ENCODE peak calls at places on chromosome 1, in six cellular contexts. Q is HCT116, G is GM23338, C is spleen, H is K562, A is HL-60. E is an unnamed sample.

GRCh38 chr1:176208034-176208433 is 948 bp upstream of the COP1 start:
- DNase-seq in Q (no peak), G (peak), C (peak), H (no peak), A (no peak), E (no peak)

GRCh38 chr1:1069061-1069710 is 4.9 kb downstream of the RNF223 start:
- DNase-seq in Q (peak), G (peak), C (peak), H (peak), A (peak), E (peak)

GRCh38 chr1:50251592-50252165 is 143.0 kb downstream of the ELAVL4 start:
- DNase-seq in Q (no peak), G (peak), C (peak), H (no peak), A (no peak), E (no peak)

GRCh38 chr1:201624741-201625646 is 86.1 kb downstream of the NAV1 start:
- DNase-seq in Q (no peak), G (no peak), C (no peak), H (no peak), A (no peak), E (no peak)

GRCh38 chr1:46659307-46659870 is 8.8 kb downstream of the ATPAF1 start:
- DNase-seq in Q (no peak), G (no peak), C (no peak), H (no peak), A (no peak), E (no peak)

GRCh38 chr1:225482489-225482950 is 54.7 kb upstream of the LBR start:
- DNase-seq in Q (no peak), G (no peak), C (no peak), H (no peak), A (no peak), E (no peak)

GRCh38 chr1:239854956-239855355 is 236.7 kb upstream of the FMN2 start:
- DNase-seq in Q (no peak), G (no peak), C (no peak), H (no peak), A (no peak), E (no peak)

GRCh38 chr1:156430305-156430704 is 61.3 kb downstream of the RHBG start:
- DNase-seq in Q (no peak), G (peak), C (no peak), H (no peak), A (no peak), E (no peak)

GRCh38 chr1:184289825-184290550 is 96.8 kb upstream of the C1orf21 start:
- DNase-seq in Q (peak), G (peak), C (no peak), H (no peak), A (no peak), E (no peak)

GRCh38 chr1:200438911-200439310 is 29.1 kb upstream of the ZNF281 start:
- DNase-seq in Q (no peak), G (no peak), C (no peak), H (no peak), A (no peak), E (no peak)

GRCh38 chr1:67713071-67713806 is 28.2 kb downstream of the GADD45A start:
- DNase-seq in Q (peak), G (no peak), C (no peak), H (peak), A (no peak), E (peak)

GRCh38 chr1:168488153-168488552 is 55.6 kb downstream of the XCL2 start:
- DNase-seq in Q (no peak), G (no peak), C (no peak), H (no peak), A (peak), E (peak)

GRCh38 chr1:19327736-19328135 is 15.6 kb downstream of the SLC66A1 start:
- DNase-seq in Q (no peak), G (no peak), C (no peak), H (no peak), A (no peak), E (no peak)

GRCh38 chr1:200488375-200489165 is 78.7 kb upstream of the ZNF281 start:
- DNase-seq in Q (peak), G (peak), C (no peak), H (peak), A (peak), E (peak)

GRCh38 chr1:208264469-208265126 is 20.4 kb upstream of the PLXNA2 start:
- DNase-seq in Q (no peak), G (no peak), C (no peak), H (no peak), A (no peak), E (no peak)

GRCh38 chr1:50666849-50667248 is 243.6 kb upstream of the DMRTA2 start:
- DNase-seq in Q (no peak), G (peak), C (no peak), H (no peak), A (no peak), E (no peak)

GRCh38 chr1:41175546-41175945 is 66.6 kb downstream of the SCMH1 start:
- DNase-seq in Q (no peak), G (no peak), C (no peak), H (no peak), A (no peak), E (no peak)

GRCh38 chr1:212699839-212700596 is at the start of gene BATF3:
- DNase-seq in Q (no peak), G (peak), C (peak), H (no peak), A (no peak), E (peak)

GRCh38 chr1:12016182-12016581 is 3.1 kb upstream of the MIIP start:
- DNase-seq in Q (no peak), G (no peak), C (no peak), H (no peak), A (no peak), E (no peak)

GRCh38 chr1:153649867-153650235 is 8.7 kb upstream of the SNAPIN start:
- DNase-seq in Q (no peak), G (no peak), C (no peak), H (no peak), A (no peak), E (peak)

GRCh38 chr1:153646672-153647374 is 11.7 kb upstream of the SNAPIN start:
- DNase-seq in Q (no peak), G (no peak), C (no peak), H (no peak), A (peak), E (no peak)

GRCh38 chr1:153649137-153649866 is 9.2 kb upstream of the SNAPIN start:
- DNase-seq in Q (no peak), G (no peak), C (no peak), H (peak), A (no peak), E (peak)

GRCh38 chr1:153647375-153647714 is 11.2 kb upstream of the SNAPIN start:
- DNase-seq in Q (no peak), G (peak), C (no peak), H (no peak), A (no peak), E (no peak)

DNA sequence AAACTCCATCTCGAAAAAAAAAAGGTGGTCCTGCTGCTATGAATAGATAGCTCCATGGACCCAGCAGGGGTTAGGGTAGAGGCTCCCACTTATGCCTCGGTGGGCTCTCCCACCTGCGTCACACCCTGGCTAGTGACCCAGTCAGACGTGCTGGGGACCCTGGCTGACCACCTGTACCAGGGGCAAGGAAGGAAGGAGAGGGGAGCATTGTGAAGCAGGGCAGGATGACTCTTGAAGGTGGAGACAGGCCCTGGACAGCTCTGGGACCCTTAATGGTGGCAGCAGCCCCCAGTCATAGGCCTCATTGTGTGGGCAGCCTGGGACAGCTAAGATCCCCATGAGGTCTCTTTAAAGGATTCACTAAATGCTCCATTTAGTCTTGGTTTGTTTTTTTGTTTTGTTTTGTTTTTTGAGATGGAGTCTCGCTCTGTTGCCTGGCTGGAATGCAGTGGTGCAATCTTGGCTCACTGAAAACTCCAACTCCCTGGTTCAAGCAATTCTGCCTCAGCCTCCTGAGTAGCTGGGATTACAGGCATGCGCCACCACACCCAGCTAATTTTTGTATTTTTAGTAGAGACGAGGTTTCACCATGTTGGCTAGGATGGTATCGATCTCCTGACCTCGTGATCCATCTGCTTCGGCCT is 10.4 kb upstream of the SNAPIN start:
- DNase-seq in Q (no peak), G (no peak), C (no peak), H (no peak), A (no peak), E (no peak)
- TF ChIP-seq POLR2AphosphoS5 in Q (peak), G (peak), C (peak), H (no peak), A (no peak), E (no peak)

GRCh38 chr1:98325646-98326441 is 335.7 kb upstream of the SNX7 start:
- DNase-seq in Q (peak), G (no peak), C (no peak), H (no peak), A (no peak), E (peak)

GRCh38 chr1:98321191-98321590 is 340.3 kb upstream of the SNX7 start:
- DNase-seq in Q (no peak), G (no peak), C (no peak), H (no peak), A (no peak), E (no peak)

GRCh38 chr1:98323396-98323795 is 338.1 kb upstream of the SNX7 start:
- DNase-seq in Q (peak), G (no peak), C (no peak), H (no peak), A (peak), E (no peak)

GRCh38 chr1:98323906-98324358 is 337.6 kb upstream of the SNX7 start:
- DNase-seq in Q (peak), G (peak), C (no peak), H (no peak), A (peak), E (peak)

DNA sequence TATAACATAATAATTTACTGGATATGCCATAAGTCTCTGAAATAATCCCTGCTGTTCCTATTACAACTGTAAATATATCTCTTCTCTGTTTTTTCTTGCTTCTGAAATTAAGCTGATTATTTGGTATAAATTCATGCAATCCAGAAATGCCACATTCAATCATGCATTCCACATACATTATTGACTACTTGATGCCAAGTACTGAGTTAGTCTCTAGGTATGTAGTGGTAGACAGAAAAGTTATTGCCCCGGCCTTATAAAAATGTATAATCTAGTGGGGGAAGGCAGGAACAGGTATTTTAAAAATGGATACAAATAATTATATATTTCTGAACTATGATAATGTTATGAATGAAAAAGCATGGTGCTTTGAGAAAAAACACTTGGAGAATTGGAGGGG is 338.6 kb upstream of the SNX7 start:
- DNase-seq in Q (no peak), G (no peak), C (no peak), H (no peak), A (no peak), E (no peak)
- H3K4me3 ChIP-seq in Q (no peak), G (no peak), C (no peak), H (no peak), A (no peak), E (no peak)

GRCh38 chr1:223421025-223421424 is 27.8 kb downstream of the CCDC185 start:
- DNase-seq in Q (no peak), G (no peak), C (no peak), H (no peak), A (no peak), E (peak)

GRCh38 chr1:223417444-223417843 is 24.2 kb downstream of the CCDC185 start:
- DNase-seq in Q (no peak), G (no peak), C (no peak), H (no peak), A (no peak), E (no peak)

GRCh38 chr1:223417903-223418663 is 24.9 kb downstream of the CCDC185 start:
- DNase-seq in Q (no peak), G (no peak), C (no peak), H (no peak), A (no peak), E (no peak)

GRCh38 chr1:223419561-223419960 is 26.3 kb downstream of the CCDC185 start:
- DNase-seq in Q (no peak), G (no peak), C (no peak), H (no peak), A (no peak), E (no peak)

DNA sequence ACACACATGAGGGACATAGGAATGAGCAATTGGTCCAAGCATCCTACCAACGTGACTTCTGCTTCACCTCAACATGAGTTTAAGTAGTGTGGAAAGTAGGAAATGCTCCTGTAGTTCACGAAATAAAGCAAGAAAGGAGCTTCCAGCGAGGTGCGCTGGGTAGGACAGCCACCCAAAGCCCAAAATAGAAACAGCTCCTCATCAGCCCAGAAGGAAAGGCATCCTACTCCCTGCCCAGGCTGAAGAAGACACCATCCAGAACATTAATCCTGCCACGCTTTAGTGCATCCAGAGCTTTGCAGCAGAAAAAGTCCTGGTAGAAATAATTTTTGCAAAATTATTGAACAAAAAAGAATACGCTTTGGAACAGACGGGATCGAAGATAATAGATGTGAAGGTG is 25.9 kb downstream of the CCDC185 start:
- DNase-seq in Q (no peak), G (no peak), C (no peak), H (no peak), A (no peak), E (no peak)
- H3K27ac ChIP-seq in Q (no peak), G (no peak), C (no peak), H (no peak), A (no peak), E (no peak)

DNA sequence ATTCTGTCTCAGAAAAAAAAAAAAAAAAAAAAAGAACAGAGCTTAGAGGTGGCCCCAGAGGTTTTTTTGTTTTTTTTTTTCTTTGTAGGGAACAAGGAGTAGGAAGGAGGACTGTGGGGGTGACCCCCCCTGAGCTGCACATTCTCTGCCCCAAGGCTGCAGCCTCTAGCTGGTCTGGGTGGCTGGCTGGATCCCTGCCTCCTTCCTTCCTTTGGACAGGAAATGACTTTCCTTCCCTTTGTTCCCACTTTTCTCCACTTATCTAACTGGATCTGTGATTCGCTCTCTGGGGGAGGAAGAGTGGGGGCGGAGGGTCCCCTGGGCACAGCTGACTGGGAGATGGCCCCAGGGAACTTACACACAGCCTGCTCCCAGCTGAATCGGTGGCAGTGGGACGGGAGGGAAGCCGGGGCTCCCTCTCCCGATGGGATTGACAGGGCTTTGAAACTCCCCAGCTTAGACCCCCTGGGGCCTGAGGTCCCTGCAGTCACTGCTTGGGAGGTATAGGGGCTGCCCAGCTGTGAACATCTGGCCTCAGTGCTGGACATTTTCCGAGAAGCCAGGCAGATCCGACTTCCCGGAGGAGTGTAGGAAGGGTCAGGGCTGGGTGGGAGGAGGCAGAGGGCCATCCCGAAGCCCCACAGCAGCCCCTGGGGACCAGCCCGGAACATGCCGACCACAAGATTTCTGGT is 2.1 kb downstream of the FBLIM1 start:
- DNase-seq in Q (no peak), G (peak), C (no peak), H (no peak), A (no peak), E (no peak)
- TF ChIP-seq POLR2AphosphoS5 in Q (no peak), G (no peak), C (peak), H (no peak), A (no peak), E (no peak)

E was measured in stomach.